ENCODE peak calls at places on chromosomes 2 and 18, in six cellular contexts. X, U, G, Z, D and O are unnamed samples.

GRCh38 chr2:200156140-200156858 is 150.2 kb upstream of the SPATS2L start:
- DNase-seq in X (no peak), U (no peak), G (peak), Z (no peak), D (peak), O (peak)

GRCh38 chr2:26492749-26493515 is 15.0 kb upstream of the OTOF start:
- DNase-seq in X (no peak), U (no peak), G (no peak), Z (no peak), D (no peak), O (no peak)

GRCh38 chr2:2706306-2706705 is 375.2 kb upstream of the MYT1L start:
- DNase-seq in X (no peak), U (no peak), G (no peak), Z (no peak), D (no peak), O (no peak)

GRCh38 chr2:169933124-169933711 is 106.0 kb downstream of the UBR3 start:
- DNase-seq in X (no peak), U (no peak), G (no peak), Z (no peak), D (peak), O (peak)

GRCh38 chr2:149041482-149041881 is 3.0 kb downstream of the LYPD6B start:
- DNase-seq in X (no peak), U (no peak), G (no peak), Z (no peak), D (no peak), O (no peak)

GRCh38 chr2:27191107-27191829 is 20.6 kb upstream of the ATRAID start:
- DNase-seq in X (peak), U (peak), G (no peak), Z (no peak), D (peak), O (peak)

GRCh38 chr2:149033716-149034115 is 4.8 kb upstream of the LYPD6B start:
- DNase-seq in X (no peak), U (no peak), G (no peak), Z (no peak), D (no peak), O (no peak)

GRCh38 chr2:95010126-95010525 is 15.4 kb upstream of the MAL start:
- DNase-seq in X (no peak), U (no peak), G (no peak), Z (no peak), D (no peak), O (no peak)

GRCh38 chr2:225100856-225101294 is 58.6 kb upstream of the DOCK10 start:
- DNase-seq in X (no peak), U (no peak), G (no peak), Z (no peak), D (peak), O (peak)

GRCh38 chr2:157822993-157823392 is 53.1 kb downstream of the ACVR1 start:
- DNase-seq in X (no peak), U (no peak), G (no peak), Z (no peak), D (peak), O (peak)

GRCh38 chr18:69992776-69993175 is 45.1 kb upstream of the CD226 start:
- DNase-seq in X (no peak), U (no peak), G (no peak), Z (no peak), D (peak), O (no peak)

GRCh38 chr2:71940695-71941094 is 207.0 kb downstream of the CYP26B1 start:
- DNase-seq in X (no peak), U (no peak), G (no peak), Z (no peak), D (no peak), O (no peak)

GRCh38 chr2:191675807-191676667 is 1.9 kb upstream of the NABP1 start:
- DNase-seq in X (no peak), U (no peak), G (no peak), Z (no peak), D (no peak), O (no peak)

GRCh38 chr18:58942486-58942885 is 77.8 kb downstream of the ZNF532 start:
- DNase-seq in X (no peak), U (no peak), G (no peak), Z (no peak), D (no peak), O (no peak)
- H3K9ac ChIP-seq in X (no peak), U (no peak), G (no peak), Z (no peak), D (no peak), O (no peak)

GRCh38 chr2:196917802-196918201 is 8.7 kb downstream of the PGAP1 start:
- DNase-seq in X (no peak), U (no peak), G (no peak), Z (no peak), D (no peak), O (no peak)

GRCh38 chr2:196914867-196915465 is 11.5 kb downstream of the PGAP1 start:
- DNase-seq in X (no peak), U (no peak), G (no peak), Z (no peak), D (no peak), O (no peak)

GRCh38 chr2:196918927-196919326 is 7.6 kb downstream of the PGAP1 start:
- DNase-seq in X (no peak), U (no peak), G (no peak), Z (no peak), D (no peak), O (no peak)

GRCh38 chr2:196913691-196914090 is 12.8 kb downstream of the PGAP1 start:
- DNase-seq in X (no peak), U (no peak), G (peak), Z (no peak), D (no peak), O (no peak)

GRCh38 chr2:196915512-196916189 is 10.9 kb downstream of the PGAP1 start:
- DNase-seq in X (no peak), U (no peak), G (no peak), Z (no peak), D (no peak), O (no peak)
- H4K91ac ChIP-seq in X (no peak), U (no peak), G (no peak), Z (no peak), D (no peak), O (no peak)

DNA sequence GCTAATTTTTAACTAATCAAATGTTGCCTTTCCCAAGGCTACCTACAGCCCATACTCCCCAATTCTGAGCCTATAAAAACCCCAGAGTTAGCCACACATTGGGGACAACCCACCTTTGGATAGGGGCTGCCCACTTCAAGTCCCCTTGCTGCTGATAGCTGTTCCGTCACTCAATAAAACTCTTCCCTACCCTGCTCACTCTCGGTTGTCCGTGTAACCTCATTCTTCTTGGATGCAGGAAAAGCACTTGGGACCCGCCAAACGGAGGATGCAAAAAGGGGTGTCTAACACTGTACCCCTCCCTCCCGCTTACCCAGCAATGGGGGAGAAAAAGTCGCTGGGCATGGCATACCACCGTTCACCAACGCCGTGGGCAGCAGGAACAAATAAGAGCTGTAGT is 12.2 kb downstream of the IWS1 start:
- DNase-seq in X (no peak), U (no peak), G (no peak), Z (no peak), D (no peak), O (no peak)
- H3K4me2 ChIP-seq in X (no peak), U (peak), G (no peak), Z (peak), D (no peak), O (no peak)

DNA sequence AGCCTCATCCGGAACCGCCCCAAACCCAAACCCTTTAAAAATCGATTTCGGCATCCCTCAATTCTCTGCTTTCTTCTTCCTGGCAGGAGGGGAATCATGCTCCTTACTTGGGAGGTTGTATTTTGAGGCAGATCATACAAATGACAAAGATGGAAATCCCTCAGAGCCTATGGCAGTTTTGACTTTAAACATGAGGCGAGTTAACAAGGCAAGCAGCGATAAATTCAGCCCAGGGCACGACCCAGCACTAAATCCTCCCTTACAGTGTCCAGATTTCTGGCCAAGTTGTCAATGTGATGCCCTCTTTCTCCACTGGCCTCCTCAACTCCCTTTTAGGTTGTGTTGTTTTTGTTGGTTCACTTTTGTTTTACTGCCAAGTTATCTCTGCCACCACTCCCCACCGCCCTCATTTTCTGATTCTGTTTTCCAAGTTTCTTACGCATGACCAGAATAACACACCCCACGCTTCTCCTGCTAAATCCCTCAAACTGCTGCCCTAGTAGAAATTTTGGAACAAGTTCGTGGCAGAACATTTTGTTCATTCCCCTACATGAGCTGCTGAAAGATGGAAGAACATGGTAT is 68.3 kb downstream of the CTAGE1 start:
- DNase-seq in X (no peak), U (no peak), G (no peak), Z (no peak), D (no peak), O (peak)
- H3K9ac ChIP-seq in X (no peak), U (no peak), G (no peak), Z (no peak), D (peak), O (peak)

GRCh38 chr2:162369577-162369976 is 25.6 kb downstream of the GCA start:
- DNase-seq in X (no peak), U (no peak), G (peak), Z (no peak), D (no peak), O (no peak)
- H4K91ac ChIP-seq in X (no peak), U (no peak), G (no peak), Z (no peak), D (no peak), O (no peak)

GRCh38 chr2:161170377-161170776 is 10.1 kb downstream of the TANK start:
- DNase-seq in X (no peak), U (no peak), G (no peak), Z (no peak), D (peak), O (no peak)
- H3K4me2 ChIP-seq in X (no peak), U (no peak), G (no peak), Z (no peak), D (no peak), O (no peak)

DNA sequence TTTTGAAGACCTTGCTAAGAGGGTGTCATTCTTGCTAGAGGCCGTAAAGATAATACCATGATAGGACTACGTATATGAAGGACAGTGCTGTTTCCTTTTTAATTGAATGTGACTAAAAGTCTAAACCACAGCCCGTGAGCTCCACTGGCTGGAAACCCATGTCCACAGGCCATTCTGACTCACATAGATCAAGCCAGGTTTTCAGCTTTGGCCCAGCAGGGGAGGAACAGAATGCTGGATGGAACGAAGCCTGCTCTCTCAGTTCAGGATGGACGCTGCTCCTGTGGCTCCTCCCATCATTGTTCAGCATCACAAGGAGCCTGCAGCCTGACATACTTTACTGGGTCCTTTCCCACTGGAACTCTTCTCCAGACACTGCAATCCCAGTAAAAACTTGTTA is 47.6 kb downstream of the ALPK2 start:
- DNase-seq in X (no peak), U (peak), G (peak), Z (no peak), D (peak), O (peak)
- H3K9ac ChIP-seq in X (no peak), U (no peak), G (no peak), Z (no peak), D (peak), O (peak)

DNA sequence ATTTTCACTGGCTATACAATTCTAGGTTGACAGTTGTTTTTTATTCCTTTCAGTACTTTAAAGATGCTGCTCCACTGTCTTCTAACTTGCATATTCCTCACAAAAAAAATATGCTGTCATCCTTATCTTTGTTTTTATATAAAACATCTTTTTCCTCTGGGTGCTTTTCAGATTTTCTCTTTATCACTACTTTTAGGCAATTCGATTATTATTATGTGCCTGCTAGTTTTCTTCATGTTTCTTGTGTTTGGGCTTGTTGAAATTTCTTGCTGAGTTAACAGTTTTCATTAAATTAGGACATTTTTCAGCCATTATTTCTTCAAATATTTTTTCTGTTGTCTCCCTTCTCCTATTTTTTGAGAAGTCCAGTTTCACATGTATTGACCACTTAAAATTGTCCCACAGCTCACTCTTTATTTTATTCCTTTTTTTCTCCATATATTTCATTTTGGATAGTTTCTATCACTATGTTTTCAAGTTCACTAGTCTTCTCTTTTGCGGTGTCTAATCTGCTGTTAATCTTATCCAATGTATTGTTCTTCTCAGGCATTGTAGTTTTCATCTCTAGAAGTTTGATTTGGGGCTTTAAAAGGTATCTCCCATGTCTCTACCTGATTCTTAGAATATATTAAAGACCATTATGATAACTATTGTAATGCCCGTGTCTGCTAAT is 205.1 kb upstream of the SIX3 start:
- DNase-seq in X (no peak), U (no peak), G (no peak), Z (no peak), D (no peak), O (no peak)
- H4K91ac ChIP-seq in X (no peak), U (no peak), G (no peak), Z (no peak), D (no peak), O (no peak)

GRCh38 chr2:23687214-23687613 is 239.7 kb downstream of the ATAD2B start:
- DNase-seq in X (no peak), U (no peak), G (no peak), Z (no peak), D (no peak), O (no peak)
- H3K4me2 ChIP-seq in X (no peak), U (no peak), G (no peak), Z (no peak), D (no peak), O (no peak)